ENCODE peak calls at places on chromosomes 1 and 21, in nine cellular contexts. D is choroid plexus epithelial cell, E is HFF-Myc, H is BJ, B is dorsolateral prefrontal cortex, K is vagina, J is fibroblast of lung, M is OCI-LY7, Q is astrocyte of the cerebellum. O is an unnamed sample.
A peak's percentile ranks its signal among the peaks of the same experiment; 100 is the strongest.

GRCh38 chr1:20729990-20730689 is 2.4 kb downstream of the SH2D5 start:
- DNase-seq in M (no peak), E (no peak), D (no peak), J (no peak), Q (no peak), K (no peak), B (peak; percentile 19), H (no peak), O (peak; percentile 18)

GRCh38 chr1:184792450-184792969 is 37.9 kb upstream of the EDEM3 start:
- DNase-seq in H (peak; percentile 95), B (peak; percentile 41), J (peak; percentile 98), E (peak; percentile 89), D (peak; percentile 89), Q (peak; percentile 90), M (no peak), K (peak; percentile 93), O (no peak)

GRCh38 chr1:58809327-58810040 is 25.6 kb upstream of the JUN start:
- DNase-seq in M (no peak), B (no peak), Q (no peak), J (peak; percentile 27), E (no peak), H (no peak), D (peak; percentile 89), K (no peak), O (no peak)

GRCh38 chr1:160371346-160371631 is 4.4 kb downstream of the NHLH1 start:
- DNase-seq in K (no peak), H (no peak), M (no peak), D (no peak), E (no peak), Q (no peak), B (no peak), J (no peak), O (no peak)

GRCh38 chr1:161180643-161181042 is 3.3 kb upstream of the B4GALT3 start:
- DNase-seq in D (peak; percentile 54), E (no peak), K (no peak), M (peak; percentile 41), J (peak; percentile 46), H (no peak), B (no peak), Q (no peak), O (no peak)

GRCh38 chr1:151356668-151357067 is 9.6 kb upstream of the RFX5 start:
- DNase-seq in K (no peak), M (no peak), Q (no peak), D (no peak), H (no peak), J (no peak), B (no peak), E (no peak), O (no peak)

GRCh38 chr1:69540052-69540451 is 27.7 kb upstream of the LRRC7 start:
- DNase-seq in M (no peak), J (no peak), E (no peak), K (no peak), B (no peak), D (no peak), Q (no peak), H (no peak), O (no peak)

GRCh38 chr1:21082078-21082477 is 94.6 kb downstream of the EIF4G3 start:
- DNase-seq in J (peak; percentile 30), D (peak; percentile 45), Q (no peak), E (peak; percentile 80), M (no peak), B (no peak), K (no peak), H (no peak), O (no peak)

GRCh38 chr1:175514309-175515001 is 228.9 kb downstream of the TNR start:
- DNase-seq in M (no peak), K (no peak), B (no peak), H (no peak), E (no peak), Q (peak; percentile 61), J (no peak), D (peak; percentile 44), O (no peak)

GRCh38 chr1:223135176-223135575 is 7.9 kb downstream of the TLR5 start:
- DNase-seq in J (peak; percentile 39), Q (peak; percentile 38), E (no peak), K (no peak), D (no peak), B (no peak), H (no peak), M (no peak), O (no peak)

GRCh38 chr1:23556661-23557470 is 2.4 kb downstream of the ID3 start:
- DNase-seq in Q (peak; percentile 57), K (no peak), M (peak; percentile 78), B (no peak), D (peak; percentile 73), J (peak; percentile 59), H (peak; percentile 55), E (no peak), O (no peak)

GRCh38 chr1:242524571-242525359 is at the start of gene PLD5:
- DNase-seq in K (no peak), B (no peak), H (no peak), M (no peak), J (peak; percentile 1), D (no peak), Q (no peak), E (no peak), O (no peak)

GRCh38 chr1:37255111-37255795 is 219.1 kb upstream of the ZC3H12A start:
- DNase-seq in J (no peak), B (peak; percentile 62), D (peak; percentile 2), Q (no peak), H (no peak), E (no peak), K (no peak), M (peak; percentile 13), O (peak; percentile 23)

GRCh38 chr21:45901061-45901690 is 80.4 kb upstream of the COL6A1 start:
- DNase-seq in B (no peak), E (no peak), M (no peak), J (no peak), K (no peak), Q (no peak), H (no peak), D (no peak), O (no peak)

GRCh38 chr1:200493344-200493743 is 83.5 kb upstream of the ZNF281 start:
- DNase-seq in E (no peak), H (no peak), J (no peak), D (no peak), K (no peak), B (no peak), M (no peak), Q (no peak), O (no peak)

GRCh38 chr1:207752456-207753132 is 740 bp downstream of the CD46 start:
- DNase-seq in Q (no peak), K (no peak), E (no peak), B (no peak), D (peak; percentile 11), H (no peak), J (peak; percentile 20), M (peak; percentile 27), O (peak; percentile 17)

GRCh38 chr1:55997550-55997949 is 581.8 kb downstream of the PLPP3 start:
- DNase-seq in B (no peak), E (peak; percentile 81), H (no peak), K (no peak), D (no peak), J (peak; percentile 95), Q (no peak), M (no peak), O (no peak)

GRCh38 chr1:62111084-62111483 is 83.6 kb upstream of the L1TD1 start:
- DNase-seq in J (no peak), H (no peak), B (no peak), M (no peak), K (no peak), D (peak; percentile 5), E (no peak), Q (no peak), O (no peak)

GRCh38 chr1:151718011-151718431 is 1.4 kb upstream of the CELF3 start:
- DNase-seq in K (no peak), D (peak; percentile 6), B (no peak), E (no peak), M (no peak), Q (no peak), J (no peak), H (no peak), O (no peak)

GRCh38 chr1:203450541-203451149 is 25.0 kb upstream of the PRELP start:
- DNase-seq in B (no peak), M (peak; percentile 32), H (no peak), D (no peak), K (no peak), E (no peak), Q (no peak), J (no peak), O (no peak)

GRCh38 chr1:190102757-190103326 is 374.8 kb downstream of the BRINP3 start:
- DNase-seq in E (no peak), K (no peak), Q (no peak), B (no peak), D (peak; percentile 10), M (no peak), J (no peak), H (no peak), O (no peak)

GRCh38 chr1:233750139-233750538 is 136.2 kb downstream of the KCNK1 start:
- DNase-seq in H (no peak), D (no peak), J (no peak), B (no peak), E (no peak), K (no peak), Q (no peak), M (no peak), O (no peak)
- TF ChIP-seq CTCF in H (no peak), D (no peak), J (no peak), B (no peak), E (no peak), K (no peak), Q (no peak), M (no peak), O (no peak)

DNA sequence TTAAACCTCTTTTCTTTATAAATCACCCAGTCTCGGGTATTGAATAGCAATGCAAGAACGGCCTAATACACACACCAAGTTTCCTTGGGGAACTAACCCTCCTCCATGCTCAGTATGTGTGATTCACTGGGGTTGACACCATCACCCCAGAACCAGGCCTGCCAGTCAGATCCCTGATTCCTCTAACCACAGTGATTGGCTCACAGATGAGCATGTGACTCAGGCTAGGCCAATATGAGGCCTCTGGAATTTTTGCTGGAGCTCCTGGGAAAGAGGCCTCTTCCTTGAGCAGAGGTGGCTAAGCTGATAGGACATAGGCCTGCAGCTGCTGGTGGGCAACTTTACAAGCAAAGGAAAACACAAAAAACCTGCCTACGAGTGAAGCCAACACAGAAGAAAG is 74.7 kb upstream of the ZBTB40 start:
- DNase-seq in J (no peak), B (no peak), D (no peak), M (no peak), H (no peak), Q (no peak), E (no peak), K (no peak), O (no peak)
- TF ChIP-seq CTCF in J (no peak), B (no peak), D (no peak), M (no peak), H (no peak), Q (no peak), E (no peak), K (no peak), O (no peak)

GRCh38 chr1:110963666-110964399 is at the start of gene LRIF1:
- DNase-seq in B (peak; percentile 97), Q (peak; percentile 98), J (peak; percentile 100), K (peak; percentile 97), E (peak; percentile 98), H (peak; percentile 99), D (peak; percentile 100), M (peak; percentile 98), O (peak; percentile 93)
- TF ChIP-seq CTCF in B (peak; percentile 35), Q (peak; percentile 57), J (peak; percentile 17), K (no peak), E (peak; percentile 35), H (peak; percentile 52), D (peak; percentile 56), M (no peak), O (peak; percentile 13)

GRCh38 chr21:31873696-31874599 is 1.1 kb downstream of the HUNK start:
- DNase-seq in Q (no peak), D (peak; percentile 4), E (no peak), K (no peak), M (peak; percentile 39), H (no peak), B (no peak), J (no peak), O (peak; percentile 55)
- TF ChIP-seq CTCF in Q (peak; percentile 52), D (no peak), E (peak; percentile 60), K (no peak), M (peak; percentile 71), H (peak; percentile 62), B (peak; percentile 38), J (peak; percentile 25), O (peak; percentile 64)